ENCODE peak calls at places on chromosomes 2 and 18, in five cellular contexts. One of them, this sample, is unnamed.

GRCh38 chr18:29449424-29449823 is 1272.5 kb upstream of the CDH2 start:
- DNase-seq in hippocampal formation: no peak
- DNase-seq in stimulated activated CD4-positive, alpha-beta T cell treated with anti-CD3 and anti-CD28 coated beads, Interleukin-2, amount 100 ng/mL, for 48 hours: no peak
- DNase-seq in NCI-H1105 treated with DMSO at 0.1 percent for 48 hours: no peak
- DNase-seq in HEK293T: no peak
- DNase-seq in this sample: no peak

GRCh38 chr2:79369127-79369526 is 143.7 kb upstream of the CTNNA2 start:
- DNase-seq in hippocampal formation: peak
- DNase-seq in stimulated activated CD4-positive, alpha-beta T cell treated with anti-CD3 and anti-CD28 coated beads, Interleukin-2, amount 100 ng/mL, for 48 hours: no peak
- DNase-seq in NCI-H1105 treated with DMSO at 0.1 percent for 48 hours: peak
- DNase-seq in HEK293T: no peak
- DNase-seq in this sample: no peak

GRCh38 chr2:206435738-206436137 is 7.6 kb upstream of the ADAM23 start:
- DNase-seq in hippocampal formation: no peak
- DNase-seq in stimulated activated CD4-positive, alpha-beta T cell treated with anti-CD3 and anti-CD28 coated beads, Interleukin-2, amount 100 ng/mL, for 48 hours: no peak
- DNase-seq in NCI-H1105 treated with DMSO at 0.1 percent for 48 hours: no peak
- DNase-seq in HEK293T: no peak
- DNase-seq in this sample: no peak

GRCh38 chr2:67260348-67261277 is 136.5 kb upstream of the ETAA1 start:
- DNase-seq in hippocampal formation: no peak
- DNase-seq in stimulated activated CD4-positive, alpha-beta T cell treated with anti-CD3 and anti-CD28 coated beads, Interleukin-2, amount 100 ng/mL, for 48 hours: no peak
- DNase-seq in NCI-H1105 treated with DMSO at 0.1 percent for 48 hours: no peak
- DNase-seq in HEK293T: no peak
- DNase-seq in this sample: no peak

GRCh38 chr2:107160831-107161230 is 274.9 kb upstream of the ST6GAL2 start:
- DNase-seq in hippocampal formation: no peak
- DNase-seq in stimulated activated CD4-positive, alpha-beta T cell treated with anti-CD3 and anti-CD28 coated beads, Interleukin-2, amount 100 ng/mL, for 48 hours: no peak
- DNase-seq in NCI-H1105 treated with DMSO at 0.1 percent for 48 hours: no peak
- DNase-seq in HEK293T: no peak
- DNase-seq in this sample: no peak

GRCh38 chr2:74405994-74406583 is 15.3 kb downstream of the C2orf81 start:
- DNase-seq in hippocampal formation: no peak
- DNase-seq in stimulated activated CD4-positive, alpha-beta T cell treated with anti-CD3 and anti-CD28 coated beads, Interleukin-2, amount 100 ng/mL, for 48 hours: no peak
- DNase-seq in NCI-H1105 treated with DMSO at 0.1 percent for 48 hours: no peak
- DNase-seq in HEK293T: no peak
- DNase-seq in this sample: no peak

GRCh38 chr2:8152392-8153257 is 529.2 kb upstream of the ID2 start:
- DNase-seq in hippocampal formation: no peak
- DNase-seq in stimulated activated CD4-positive, alpha-beta T cell treated with anti-CD3 and anti-CD28 coated beads, Interleukin-2, amount 100 ng/mL, for 48 hours: no peak
- DNase-seq in NCI-H1105 treated with DMSO at 0.1 percent for 48 hours: no peak
- DNase-seq in HEK293T: no peak
- DNase-seq in this sample: no peak

GRCh38 chr2:240624011-240624949 is 1.0 kb upstream of the GPR35 start:
- DNase-seq in hippocampal formation: no peak
- DNase-seq in stimulated activated CD4-positive, alpha-beta T cell treated with anti-CD3 and anti-CD28 coated beads, Interleukin-2, amount 100 ng/mL, for 48 hours: no peak
- DNase-seq in NCI-H1105 treated with DMSO at 0.1 percent for 48 hours: no peak
- DNase-seq in HEK293T: no peak
- DNase-seq in this sample: no peak

GRCh38 chr2:174606336-174606735 is 8.7 kb upstream of the WIPF1 start:
- DNase-seq in hippocampal formation: no peak
- DNase-seq in stimulated activated CD4-positive, alpha-beta T cell treated with anti-CD3 and anti-CD28 coated beads, Interleukin-2, amount 100 ng/mL, for 48 hours: no peak
- DNase-seq in NCI-H1105 treated with DMSO at 0.1 percent for 48 hours: no peak
- DNase-seq in HEK293T: no peak
- DNase-seq in this sample: peak

This sample was measured in effector CD4-positive, alpha-beta T cell.